ENCODE peak calls at places on chromosomes 11 and 22, in five cellular contexts. One of them, this sample, is unnamed.

GRCh38 chr22:49827307-49827852 is 293 bp downstream of the BRD1 start:
- DNase-seq in fibroblast of lung: peak
- DNase-seq in right atrium auricular region: no peak
- DNase-seq in lower lobe of right lung: no peak
- DNase-seq in fibroblast of pulmonary artery: no peak
- DNase-seq in this sample: no peak

GRCh38 chr11:128467610-128468041 is 119.7 kb downstream of the ETS1 start:
- DNase-seq in fibroblast of lung: peak
- DNase-seq in fibroblast of pulmonary artery: peak
- DNase-seq in right atrium auricular region: peak
- DNase-seq in lower lobe of right lung: no peak
- DNase-seq in this sample: peak

GRCh38 chr22:41917906-41918791 is 3.3 kb upstream of the SHISA8 start:
- DNase-seq in fibroblast of lung: peak
- DNase-seq in lower lobe of right lung: peak
- DNase-seq in right atrium auricular region: no peak
- DNase-seq in fibroblast of pulmonary artery: peak
- DNase-seq in this sample: peak

GRCh38 chr11:69613594-69613993 is 27.4 kb upstream of the CCND1 start:
- DNase-seq in right atrium auricular region: no peak
- DNase-seq in lower lobe of right lung: no peak
- DNase-seq in fibroblast of lung: no peak
- DNase-seq in fibroblast of pulmonary artery: no peak
- DNase-seq in this sample: no peak

GRCh38 chr11:27041141-27041869 is 690 bp downstream of the BBOX1 start:
- DNase-seq in right atrium auricular region: no peak
- DNase-seq in lower lobe of right lung: no peak
- DNase-seq in fibroblast of lung: no peak
- DNase-seq in fibroblast of pulmonary artery: no peak
- DNase-seq in this sample: peak

GRCh38 chr11:36007127-36007824 is 63.4 kb downstream of the LDLRAD3 start:
- DNase-seq in lower lobe of right lung: no peak
- DNase-seq in fibroblast of pulmonary artery: no peak
- DNase-seq in right atrium auricular region: no peak
- DNase-seq in fibroblast of lung: no peak
- DNase-seq in this sample: no peak

GRCh38 chr22:37209140-37209845 is 3.0 kb downstream of the SSTR3 start:
- DNase-seq in lower lobe of right lung: no peak
- DNase-seq in fibroblast of pulmonary artery: no peak
- DNase-seq in fibroblast of lung: no peak
- DNase-seq in right atrium auricular region: no peak
- DNase-seq in this sample: no peak

GRCh38 chr11:125494987-125495725 is 909 bp downstream of the FEZ1 start:
- DNase-seq in right atrium auricular region: no peak
- DNase-seq in lower lobe of right lung: no peak
- DNase-seq in fibroblast of pulmonary artery: peak
- DNase-seq in fibroblast of lung: peak
- DNase-seq in this sample: peak

GRCh38 chr11:65471410-65471762 is 27.5 kb upstream of the MALAT1 start:
- DNase-seq in fibroblast of lung: peak
- DNase-seq in fibroblast of pulmonary artery: peak
- DNase-seq in right atrium auricular region: no peak
- DNase-seq in lower lobe of right lung: peak
- DNase-seq in this sample: peak

GRCh38 chr11:11148104-11148509 is 204.9 kb downstream of the CSNK2A3 start:
- DNase-seq in fibroblast of pulmonary artery: peak
- DNase-seq in lower lobe of right lung: peak
- DNase-seq in right atrium auricular region: peak
- DNase-seq in fibroblast of lung: peak
- DNase-seq in this sample: peak

GRCh38 chr11:101913631-101914030 is 1.2 kb upstream of the CEP126 start:
- DNase-seq in fibroblast of lung: no peak
- DNase-seq in right atrium auricular region: no peak
- DNase-seq in fibroblast of pulmonary artery: no peak
- DNase-seq in lower lobe of right lung: no peak
- DNase-seq in this sample: no peak

GRCh38 chr11:120776683-120777010 is 247.3 kb upstream of the TBCEL start:
- DNase-seq in right atrium auricular region: no peak
- DNase-seq in lower lobe of right lung: no peak
- DNase-seq in fibroblast of lung: no peak
- DNase-seq in fibroblast of pulmonary artery: no peak
- DNase-seq in this sample: no peak

GRCh38 chr11:67050139-67050538 is 6.5 kb upstream of the RHOD start:
- DNase-seq in fibroblast of lung: no peak
- DNase-seq in lower lobe of right lung: no peak
- DNase-seq in right atrium auricular region: no peak
- DNase-seq in fibroblast of pulmonary artery: no peak
- DNase-seq in this sample: no peak

GRCh38 chr22:35202376-35202775 is 54.9 kb upstream of the HMGXB4 start:
- DNase-seq in fibroblast of pulmonary artery: no peak
- DNase-seq in right atrium auricular region: no peak
- DNase-seq in lower lobe of right lung: no peak
- DNase-seq in fibroblast of lung: no peak
- DNase-seq in this sample: no peak

GRCh38 chr22:29031236-29031982 is 30.2 kb downstream of the C22orf31 start:
- DNase-seq in fibroblast of lung: peak
- DNase-seq in fibroblast of pulmonary artery: peak
- DNase-seq in right atrium auricular region: peak
- DNase-seq in lower lobe of right lung: peak
- DNase-seq in this sample: peak

GRCh38 chr22:25572708-25573161 is 8.3 kb downstream of the GRK3 start:
- DNase-seq in fibroblast of lung: no peak
- DNase-seq in lower lobe of right lung: no peak
- DNase-seq in fibroblast of pulmonary artery: no peak
- DNase-seq in right atrium auricular region: no peak
- DNase-seq in this sample: no peak

GRCh38 chr11:14542384-14542783 is 22.2 kb upstream of the PSMA1 start:
- DNase-seq in right atrium auricular region: no peak
- DNase-seq in fibroblast of lung: no peak
- DNase-seq in lower lobe of right lung: no peak
- DNase-seq in fibroblast of pulmonary artery: no peak
- DNase-seq in this sample: no peak

GRCh38 chr11:128886401-128887119 is 4.6 kb upstream of the KCNJ5 start:
- DNase-seq in right atrium auricular region: no peak
- DNase-seq in fibroblast of lung: no peak
- DNase-seq in fibroblast of pulmonary artery: no peak
- DNase-seq in lower lobe of right lung: no peak
- DNase-seq in this sample: no peak

GRCh38 chr11:296206-296975 is 2.9 kb downstream of the IFITM5 start:
- DNase-seq in fibroblast of lung: no peak
- DNase-seq in lower lobe of right lung: peak
- DNase-seq in right atrium auricular region: no peak
- DNase-seq in fibroblast of pulmonary artery: no peak
- DNase-seq in this sample: no peak

GRCh38 chr11:134332782-134333181 is 994 bp downstream of the GLB1L2 start:
- DNase-seq in fibroblast of lung: no peak
- DNase-seq in fibroblast of pulmonary artery: no peak
- DNase-seq in lower lobe of right lung: no peak
- DNase-seq in right atrium auricular region: no peak
- DNase-seq in this sample: no peak
- H3K4me3 ChIP-seq in fibroblast of lung: no peak
- H3K4me3 ChIP-seq in fibroblast of pulmonary artery: no peak
- H3K4me3 ChIP-seq in lower lobe of right lung: peak
- H3K4me3 ChIP-seq in right atrium auricular region: no peak
- H3K4me3 ChIP-seq in this sample: no peak

DNA sequence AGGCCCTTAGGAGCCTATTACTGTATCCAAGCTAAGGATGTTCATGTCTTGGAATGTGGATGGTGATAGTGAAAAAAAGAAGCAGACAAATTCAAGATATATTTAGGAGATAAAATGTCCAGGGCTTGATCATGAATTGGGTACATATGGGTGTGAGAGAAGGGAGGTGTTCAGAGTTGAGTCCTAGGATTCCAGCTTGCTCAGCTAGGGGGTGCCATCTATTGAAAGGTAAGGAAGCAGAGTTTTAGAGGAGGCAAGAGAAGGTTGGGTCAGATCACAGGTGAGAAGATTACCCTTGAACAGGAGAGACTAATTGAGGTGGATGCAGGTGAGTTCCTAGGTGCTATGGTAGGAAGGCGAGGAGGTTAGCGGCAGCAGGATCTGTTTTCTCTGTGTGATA is 60.5 kb downstream of the GRAMD1B start:
- DNase-seq in right atrium auricular region: no peak
- DNase-seq in fibroblast of pulmonary artery: no peak
- DNase-seq in fibroblast of lung: no peak
- DNase-seq in lower lobe of right lung: no peak
- DNase-seq in this sample: no peak
- TF ChIP-seq CTCF in right atrium auricular region: no peak
- TF ChIP-seq CTCF in fibroblast of pulmonary artery: no peak
- TF ChIP-seq CTCF in fibroblast of lung: no peak
- TF ChIP-seq CTCF in lower lobe of right lung: no peak
- TF ChIP-seq CTCF in this sample: no peak

DNA sequence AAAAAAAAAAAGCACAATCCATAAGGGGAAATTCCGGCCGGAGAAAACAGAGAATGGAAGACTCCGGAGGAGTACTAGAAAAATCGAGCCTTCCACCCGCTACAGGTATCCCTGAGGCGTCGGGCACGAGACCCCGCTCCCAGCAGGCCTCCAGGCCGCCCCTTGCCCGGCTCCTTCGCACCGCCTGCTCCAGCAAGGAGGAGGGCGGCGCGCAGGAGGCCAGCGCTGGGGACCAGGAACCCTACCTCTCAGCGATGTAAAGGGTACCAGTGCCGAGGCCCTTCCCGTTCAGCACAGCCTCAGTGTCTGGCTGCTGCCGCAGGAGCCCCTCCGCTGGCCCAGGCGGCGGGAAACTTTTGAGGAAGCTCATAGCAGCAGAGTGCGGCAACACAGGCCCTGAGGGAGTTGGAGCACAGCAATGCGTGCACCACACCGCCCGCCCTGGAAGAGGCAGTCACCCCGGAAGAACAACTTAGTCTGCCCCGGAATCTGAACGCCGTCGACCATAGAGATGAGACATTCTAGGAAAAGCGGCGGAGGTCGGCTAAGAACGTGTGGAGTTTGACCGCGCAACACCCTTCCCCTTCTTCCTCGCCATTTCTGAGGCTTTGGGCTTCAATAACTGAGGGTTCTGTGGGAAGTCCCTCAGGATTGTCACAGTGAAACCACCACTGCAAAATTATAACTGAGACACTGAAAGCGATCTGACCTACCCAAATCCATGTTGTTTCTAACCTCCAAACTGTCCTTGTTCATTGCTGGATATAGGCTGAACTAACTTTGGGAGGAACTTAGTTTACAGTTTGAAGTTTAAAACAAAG is at the start of gene CLNS1A:
- DNase-seq in fibroblast of pulmonary artery: peak
- DNase-seq in fibroblast of lung: peak
- DNase-seq in lower lobe of right lung: peak
- DNase-seq in right atrium auricular region: peak
- DNase-seq in this sample: peak
- H3K4me3 ChIP-seq in fibroblast of pulmonary artery: peak
- H3K4me3 ChIP-seq in fibroblast of lung: peak
- H3K4me3 ChIP-seq in lower lobe of right lung: peak
- H3K4me3 ChIP-seq in right atrium auricular region: peak
- H3K4me3 ChIP-seq in this sample: peak

GRCh38 chr11:74327076-74327475 is 15.6 kb upstream of the P4HA3 start:
- DNase-seq in fibroblast of pulmonary artery: no peak
- DNase-seq in right atrium auricular region: no peak
- DNase-seq in fibroblast of lung: no peak
- DNase-seq in lower lobe of right lung: no peak
- DNase-seq in this sample: no peak
- TF ChIP-seq CTCF in fibroblast of pulmonary artery: no peak
- TF ChIP-seq CTCF in right atrium auricular region: no peak
- TF ChIP-seq CTCF in fibroblast of lung: no peak
- TF ChIP-seq CTCF in lower lobe of right lung: no peak
- TF ChIP-seq CTCF in this sample: no peak

GRCh38 chr22:20964090-20964798 is 2.8 kb upstream of the AIFM3 start:
- DNase-seq in fibroblast of pulmonary artery: no peak
- DNase-seq in lower lobe of right lung: no peak
- DNase-seq in fibroblast of lung: no peak
- DNase-seq in right atrium auricular region: no peak
- DNase-seq in this sample: no peak
- H3K4me3 ChIP-seq in fibroblast of pulmonary artery: peak
- H3K4me3 ChIP-seq in lower lobe of right lung: peak
- H3K4me3 ChIP-seq in fibroblast of lung: no peak
- H3K4me3 ChIP-seq in right atrium auricular region: no peak
- H3K4me3 ChIP-seq in this sample: peak

GRCh38 chr22:21697021-21697771 is 31.4 kb downstream of the PPIL2 start:
- DNase-seq in lower lobe of right lung: no peak
- DNase-seq in right atrium auricular region: no peak
- DNase-seq in fibroblast of pulmonary artery: no peak
- DNase-seq in fibroblast of lung: no peak
- DNase-seq in this sample: no peak
- TF ChIP-seq CTCF in lower lobe of right lung: no peak
- TF ChIP-seq CTCF in right atrium auricular region: no peak
- TF ChIP-seq CTCF in fibroblast of pulmonary artery: no peak
- TF ChIP-seq CTCF in fibroblast of lung: no peak
- TF ChIP-seq CTCF in this sample: no peak

GRCh38 chr11:73411031-73411430 is 34.8 kb downstream of the RELT start:
- DNase-seq in lower lobe of right lung: no peak
- DNase-seq in fibroblast of pulmonary artery: no peak
- DNase-seq in right atrium auricular region: no peak
- DNase-seq in fibroblast of lung: no peak
- DNase-seq in this sample: no peak
- H3K4me3 ChIP-seq in lower lobe of right lung: no peak
- H3K4me3 ChIP-seq in fibroblast of pulmonary artery: no peak
- H3K4me3 ChIP-seq in right atrium auricular region: no peak
- H3K4me3 ChIP-seq in fibroblast of lung: no peak
- H3K4me3 ChIP-seq in this sample: no peak

This sample was measured in foreskin fibroblast.